ENCODE peak calls at places on chromosomes 13 and 19, in ten cellular contexts. I is NCI-H774, B is heart left ventricle, H is cardiac muscle cell, X is NAMALWA, R is NCI-H748 treated with DMSO at 0.1 percent for 48 hours, G is RCC 7860, Q is nephron progenitor cell, C is fibroblast of gingiva, D is AG09319. T is an unnamed sample.

GRCh38 chr13:33744589-33745369 is 73.2 kb upstream of the RFC3 start:
- DNase-seq in I (peak; percentile 66), B (no peak), H (no peak), X (peak; percentile 41), R (peak; percentile 99), G (no peak), Q (no peak), C (peak; percentile 16), D (no peak), T (peak; percentile 65)

GRCh38 chr13:23050126-23050525 is 130.7 kb upstream of the SGCG start:
- DNase-seq in I (no peak), B (no peak), H (no peak), X (no peak), R (no peak), G (no peak), Q (no peak), C (no peak), D (no peak), T (no peak)

GRCh38 chr13:50928088-50928487 is 18.5 kb downstream of the RNASEH2B start:
- DNase-seq in I (no peak), B (no peak), H (no peak), X (no peak), R (no peak), G (no peak), Q (no peak), C (no peak), D (no peak), T (no peak)

GRCh38 chr13:95292622-95293021 is 8.6 kb downstream of the ABCC4 start:
- DNase-seq in I (no peak), B (no peak), H (no peak), X (no peak), R (no peak), G (no peak), Q (no peak), C (no peak), D (no peak), T (no peak)

GRCh38 chr19:48480476-48481190 is 11.5 kb downstream of the CYTH2 start:
- DNase-seq in I (no peak), B (peak; percentile 61), H (no peak), X (no peak), R (no peak), G (no peak), Q (no peak), C (peak; percentile 30), D (no peak), T (no peak)

GRCh38 chr13:110715395-110716234 is 2.1 kb downstream of the ING1 start:
- DNase-seq in I (peak; percentile 100), B (peak; percentile 98), H (peak; percentile 99), X (peak; percentile 100), R (peak; percentile 98), G (peak; percentile 97), Q (peak; percentile 96), C (peak; percentile 100), D (peak; percentile 99), T (peak; percentile 93)

GRCh38 chr19:16851031-16851712 is 22.0 kb downstream of the SIN3B start:
- DNase-seq in I (no peak), B (no peak), H (no peak), X (no peak), R (no peak), G (peak; percentile 75), Q (no peak), C (no peak), D (no peak), T (no peak)

GRCh38 chr19:51448011-51448744 is 10.1 kb downstream of the SIGLEC8 start:
- DNase-seq in I (no peak), B (no peak), H (no peak), X (no peak), R (no peak), G (no peak), Q (no peak), C (no peak), D (no peak), T (no peak)

GRCh38 chr19:47022140-47022536 is 2.5 kb downstream of the NPAS1 start:
- DNase-seq in I (no peak), B (no peak), H (no peak), X (no peak), R (no peak), G (no peak), Q (no peak), C (no peak), D (no peak), T (no peak)

GRCh38 chr13:23898101-23898500 is 799 bp upstream of the C1QTNF9B start:
- DNase-seq in I (no peak), B (no peak), H (no peak), X (no peak), R (no peak), G (no peak), Q (no peak), C (peak; percentile 26), D (no peak), T (no peak)

GRCh38 chr19:42412223-42412622 is 15.0 kb downstream of the LIPE start:
- DNase-seq in I (no peak), B (no peak), H (no peak), X (no peak), R (no peak), G (no peak), Q (peak; percentile 65), C (peak; percentile 31), D (no peak), T (no peak)

GRCh38 chr13:32587774-32588165 is 1.5 kb downstream of the PDS5B start:
- DNase-seq in I (peak; percentile 0), B (no peak), H (no peak), X (peak; percentile 35), R (peak; percentile 61), G (no peak), Q (no peak), C (peak; percentile 28), D (peak; percentile 4), T (no peak)

GRCh38 chr19:57099199-57099661 is 20.6 kb upstream of the USP29 start:
- DNase-seq in I (peak; percentile 6), B (peak; percentile 46), H (peak; percentile 2), X (peak; percentile 61), R (peak; percentile 11), G (no peak), Q (peak; percentile 28), C (no peak), D (peak; percentile 1), T (peak; percentile 4)

GRCh38 chr13:50365683-50366391 is 350.6 kb downstream of the KCNRG start:
- DNase-seq in I (peak; percentile 23), B (no peak), H (no peak), X (no peak), R (peak; percentile 99), G (peak; percentile 48), Q (no peak), C (peak; percentile 66), D (no peak), T (peak; percentile 56)

GRCh38 chr19:7923295-7924191 is 2.4 kb downstream of the CTXN1 start:
- DNase-seq in I (no peak), B (no peak), H (no peak), X (no peak), R (no peak), G (no peak), Q (no peak), C (no peak), D (no peak), T (no peak)

GRCh38 chr19:34431681-34432402 is 3.7 kb downstream of the UBA2 start:
- DNase-seq in I (no peak), B (no peak), H (no peak), X (no peak), R (no peak), G (no peak), Q (no peak), C (peak; percentile 19), D (no peak), T (no peak)

GRCh38 chr13:46893820-46894533 is 2.9 kb downstream of the HTR2A start:
- DNase-seq in I (peak; percentile 25), B (peak; percentile 47), H (peak; percentile 79), X (peak; percentile 72), R (peak; percentile 24), G (no peak), Q (peak; percentile 85), C (peak; percentile 39), D (no peak), T (peak; percentile 69)

GRCh38 chr13:101567841-101568240 is 115.4 kb downstream of the ITGBL1 start:
- DNase-seq in I (no peak), B (no peak), H (no peak), X (no peak), R (no peak), G (no peak), Q (no peak), C (peak; percentile 24), D (no peak), T (no peak)

GRCh38 chr13:99614465-99614885 is 113.2 kb downstream of the TM9SF2 start:
- DNase-seq in I (peak; percentile 13), B (no peak), H (no peak), X (peak; percentile 73), R (no peak), G (peak; percentile 11), Q (no peak), C (no peak), D (no peak), T (peak; percentile 48)

GRCh38 chr19:2602391-2603181 is 99.9 kb downstream of the GNG7 start:
- DNase-seq in I (no peak), B (peak; percentile 72), H (peak; percentile 69), X (no peak), R (no peak), G (no peak), Q (peak; percentile 54), C (peak; percentile 99), D (peak; percentile 98), T (no peak)

GRCh38 chr13:84649853-84650252 is 767.6 kb upstream of the SLITRK1 start:
- DNase-seq in I (no peak), B (peak; percentile 12), H (no peak), X (no peak), R (no peak), G (peak; percentile 49), Q (no peak), C (no peak), D (no peak), T (no peak)

GRCh38 chr13:76873454-76873853 is 12.8 kb downstream of the KCTD12 start:
- DNase-seq in I (no peak), B (no peak), H (no peak), X (no peak), R (no peak), G (no peak), Q (no peak), C (no peak), D (no peak), T (no peak)

GRCh38 chr19:30159636-30160035 is 212.5 kb upstream of the ZNF536 start:
- DNase-seq in I (no peak), B (no peak), H (no peak), X (no peak), R (no peak), G (no peak), Q (no peak), C (no peak), D (no peak), T (no peak)

GRCh38 chr19:29625316-29625715 is 19.2 kb downstream of the POP4 start:
- DNase-seq in I (no peak), B (no peak), H (no peak), X (no peak), R (no peak), G (no peak), Q (no peak), C (no peak), D (no peak), T (no peak)

GRCh38 chr13:52085416-52085815 is 43.5 kb downstream of the NEK5 start:
- DNase-seq in I (no peak), B (no peak), H (no peak), X (no peak), R (no peak), G (no peak), Q (no peak), C (peak; percentile 78), D (no peak), T (no peak)

GRCh38 chr13:83666126-83666525 is 216.1 kb downstream of the SLITRK1 start:
- DNase-seq in I (no peak), B (no peak), H (no peak), X (no peak), R (no peak), G (no peak), Q (no peak), C (peak; percentile 30), D (peak; percentile 18), T (no peak)

GRCh38 chr13:96940961-96941360 is 53.3 kb downstream of the OXGR1 start:
- DNase-seq in I (no peak), B (no peak), H (no peak), X (no peak), R (no peak), G (no peak), Q (no peak), C (no peak), D (no peak), T (no peak)

GRCh38 chr13:23679214-23679613 is 109.0 kb downstream of the TNFRSF19 start:
- DNase-seq in I (no peak), B (no peak), H (no peak), X (no peak), R (no peak), G (peak; percentile 89), Q (no peak), C (no peak), D (peak; percentile 36), T (no peak)